ENCODE peak calls at places on chromosomes 13 and 19, in six cellular contexts. One of them, this sample, is unnamed. For H3K27me3 and H3K9me3, the result is how much of the 10 kb centered on the place peaks cover.

GRCh38 chr13:106479849-106480400 is 55.5 kb downstream of the EFNB2 start:
- DNase-seq in left ventricle myocardium inferior: no peak
- DNase-seq in lung: no peak
- DNase-seq in tibial nerve: no peak
- DNase-seq in heart right ventricle: no peak
- DNase-seq in ovary: no peak
- DNase-seq in this sample: no peak

GRCh38 chr19:38559428-38560401 is 58.0 kb downstream of the MAP4K1 start:
- DNase-seq in tibial nerve: no peak
- DNase-seq in lung: no peak
- DNase-seq in left ventricle myocardium inferior: no peak
- DNase-seq in ovary: no peak
- DNase-seq in heart right ventricle: no peak
- DNase-seq in this sample: no peak

GRCh38 chr13:103772576-103772975 is 706.4 kb upstream of the SLC10A2 start:
- DNase-seq in tibial nerve: no peak
- DNase-seq in heart right ventricle: no peak
- DNase-seq in ovary: no peak
- DNase-seq in lung: no peak
- DNase-seq in left ventricle myocardium inferior: no peak
- DNase-seq in this sample: no peak

GRCh38 chr19:21148681-21149080 is 6.8 kb downstream of the ZNF431 start:
- DNase-seq in lung: no peak
- DNase-seq in tibial nerve: no peak
- DNase-seq in left ventricle myocardium inferior: no peak
- DNase-seq in ovary: no peak
- DNase-seq in heart right ventricle: no peak
- DNase-seq in this sample: no peak

GRCh38 chr13:68047889-68048288 is 817.8 kb upstream of the PCDH9 start:
- DNase-seq in left ventricle myocardium inferior: no peak
- DNase-seq in ovary: no peak
- DNase-seq in tibial nerve: no peak
- DNase-seq in heart right ventricle: no peak
- DNase-seq in lung: no peak
- DNase-seq in this sample: no peak

GRCh38 chr19:861756-862528 is 2.5 kb downstream of the CFD start:
- DNase-seq in lung: peak
- DNase-seq in tibial nerve: no peak
- DNase-seq in ovary: peak
- DNase-seq in left ventricle myocardium inferior: no peak
- DNase-seq in heart right ventricle: peak
- DNase-seq in this sample: peak

GRCh38 chr13:43054803-43055802 is 31.7 kb downstream of the DNAJC15 start:
- DNase-seq in ovary: peak
- DNase-seq in heart right ventricle: peak
- DNase-seq in lung: no peak
- DNase-seq in tibial nerve: no peak
- DNase-seq in left ventricle myocardium inferior: no peak
- DNase-seq in this sample: no peak

GRCh38 chr13:47708386-47708785 is 292.7 kb downstream of the SUCLA2 start:
- DNase-seq in tibial nerve: no peak
- DNase-seq in lung: peak
- DNase-seq in left ventricle myocardium inferior: no peak
- DNase-seq in heart right ventricle: no peak
- DNase-seq in ovary: no peak
- DNase-seq in this sample: no peak

GRCh38 chr13:79541426-79542049 is 60.6 kb downstream of the NDFIP2 start:
- DNase-seq in left ventricle myocardium inferior: no peak
- DNase-seq in tibial nerve: peak
- DNase-seq in lung: no peak
- DNase-seq in heart right ventricle: no peak
- DNase-seq in ovary: no peak
- DNase-seq in this sample: no peak

GRCh38 chr13:95541308-95541707 is 11.2 kb upstream of the CLDN10 start:
- DNase-seq in tibial nerve: no peak
- DNase-seq in lung: no peak
- DNase-seq in heart right ventricle: no peak
- DNase-seq in left ventricle myocardium inferior: no peak
- DNase-seq in ovary: no peak
- DNase-seq in this sample: no peak

GRCh38 chr13:112057434-112057735 is 9.6 kb upstream of the SOX1 start:
- DNase-seq in lung: no peak
- DNase-seq in left ventricle myocardium inferior: no peak
- DNase-seq in heart right ventricle: no peak
- DNase-seq in tibial nerve: no peak
- DNase-seq in ovary: no peak
- DNase-seq in this sample: no peak
- H3K27me3 ChIP-seq in lung: under half
- H3K27me3 ChIP-seq in left ventricle myocardium inferior: half or more
- H3K27me3 ChIP-seq in heart right ventricle: half or more
- H3K27me3 ChIP-seq in tibial nerve: half or more
- H3K27me3 ChIP-seq in ovary: under half
- H3K27me3 ChIP-seq in this sample: half or more

GRCh38 chr19:45469132-45469834 is 1.5 kb downstream of the FOSB start:
- DNase-seq in heart right ventricle: peak
- DNase-seq in ovary: peak
- DNase-seq in left ventricle myocardium inferior: peak
- DNase-seq in lung: peak
- DNase-seq in tibial nerve: peak
- DNase-seq in this sample: peak
- TF ChIP-seq CTCF in heart right ventricle: peak
- TF ChIP-seq CTCF in ovary: no peak
- TF ChIP-seq CTCF in left ventricle myocardium inferior: no peak
- TF ChIP-seq CTCF in lung: no peak
- TF ChIP-seq CTCF in tibial nerve: peak
- TF ChIP-seq CTCF in this sample: peak

GRCh38 chr19:55720801-55721200 is 17.4 kb downstream of the NLRP9 start:
- DNase-seq in left ventricle myocardium inferior: no peak
- DNase-seq in heart right ventricle: no peak
- DNase-seq in ovary: no peak
- DNase-seq in lung: no peak
- DNase-seq in tibial nerve: no peak
- DNase-seq in this sample: no peak

GRCh38 chr19:55720214-55720746 is 17.9 kb downstream of the NLRP9 start:
- DNase-seq in left ventricle myocardium inferior: no peak
- DNase-seq in ovary: no peak
- DNase-seq in heart right ventricle: no peak
- DNase-seq in lung: no peak
- DNase-seq in tibial nerve: no peak
- DNase-seq in this sample: no peak

DNA sequence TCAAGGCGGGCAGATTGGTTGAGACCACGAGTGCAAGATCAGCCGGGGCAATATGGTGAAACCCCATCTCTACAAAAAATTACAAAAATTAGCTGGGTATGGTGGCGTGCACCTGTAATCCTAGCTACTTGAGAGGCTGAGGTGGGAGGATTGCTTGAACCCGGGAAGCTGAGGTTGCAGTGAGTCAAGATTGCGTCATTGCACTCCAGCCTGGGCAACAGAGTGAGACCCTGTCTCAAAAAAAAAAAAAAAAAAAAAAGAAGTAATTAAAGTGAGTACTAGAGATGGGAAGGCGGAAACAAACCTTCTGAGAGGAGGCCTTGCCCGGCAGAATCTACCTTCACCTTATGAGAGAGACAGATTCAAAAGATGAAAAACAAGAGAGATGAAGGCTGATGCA is 14.7 kb downstream of the NLRP9 start:
- DNase-seq in tibial nerve: no peak
- DNase-seq in ovary: no peak
- DNase-seq in left ventricle myocardium inferior: no peak
- DNase-seq in lung: no peak
- DNase-seq in heart right ventricle: no peak
- DNase-seq in this sample: no peak
- H3K9me3 ChIP-seq in tibial nerve: under half
- H3K9me3 ChIP-seq in ovary: under half
- H3K9me3 ChIP-seq in left ventricle myocardium inferior: under half
- H3K9me3 ChIP-seq in lung: under half
- H3K9me3 ChIP-seq in heart right ventricle: under half
- H3K9me3 ChIP-seq in this sample: under half

GRCh38 chr19:35414442-35414841 is 33.6 kb upstream of the FFAR2 start:
- DNase-seq in left ventricle myocardium inferior: no peak
- DNase-seq in lung: no peak
- DNase-seq in heart right ventricle: no peak
- DNase-seq in ovary: no peak
- DNase-seq in tibial nerve: no peak
- DNase-seq in this sample: no peak
- H3K27me3 ChIP-seq in left ventricle myocardium inferior: under half
- H3K27me3 ChIP-seq in lung: under half
- H3K27me3 ChIP-seq in heart right ventricle: under half
- H3K27me3 ChIP-seq in ovary: under half
- H3K27me3 ChIP-seq in tibial nerve: under half
- H3K27me3 ChIP-seq in this sample: under half